ENCODE peak calls at places on chromosome 6, in seven cellular contexts. J is tibial artery, M is testis, U is SJSA1, H is left lung, I is endodermal cell, C is pancreas. L is an unnamed sample. For H3K4me1, the result is how much of the 10 kb centered on the place peaks cover.

GRCh38 chr6:46144270-46144669 is 14.5 kb downstream of the ENPP4 start:
- DNase-seq in J (no peak), M (no peak), U (no peak), H (no peak), I (no peak), C (no peak), L (no peak)

GRCh38 chr6:105849741-105850140 is 236.4 kb upstream of the PRDM1 start:
- DNase-seq in J (no peak), M (no peak), U (no peak), H (no peak), I (no peak), C (no peak), L (no peak)

GRCh38 chr6:46048646-46049297 is 33.1 kb upstream of the CLIC5 start:
- DNase-seq in J (no peak), M (no peak), U (no peak), H (no peak), I (no peak), C (no peak), L (no peak)

GRCh38 chr6:130143709-130144108 is 79.0 kb downstream of the SAMD3 start:
- DNase-seq in J (no peak), M (no peak), U (no peak), H (no peak), I (no peak), C (no peak), L (no peak)

GRCh38 chr6:56962451-56962850 is 7.5 kb downstream of the BEND6 start:
- DNase-seq in J (no peak), M (no peak), U (no peak), H (no peak), I (no peak), C (no peak), L (no peak)

GRCh38 chr6:101607286-101607685 is 213.8 kb downstream of the GRIK2 start:
- DNase-seq in J (no peak), M (no peak), U (no peak), H (no peak), I (no peak), C (no peak), L (no peak)

GRCh38 chr6:26033132-26033941 is 53.9 kb upstream of the HFE start:
- DNase-seq in J (peak), M (peak), U (peak), H (peak), I (peak), C (peak), L (peak)

GRCh38 chr6:79076160-79076559 is 1.9 kb downstream of the PHIP start:
- DNase-seq in J (no peak), M (no peak), U (no peak), H (no peak), I (no peak), C (no peak), L (no peak)

GRCh38 chr6:33960345-33961313 is 156.8 kb upstream of the MLN start:
- DNase-seq in J (no peak), M (no peak), U (no peak), H (peak), I (peak), C (no peak), L (no peak)

GRCh38 chr6:165766457-165766856 is 103.4 kb upstream of the PDE10A start:
- DNase-seq in J (no peak), M (no peak), U (no peak), H (no peak), I (no peak), C (no peak), L (no peak)

GRCh38 chr6:52571099-52571755 is 5.6 kb downstream of the TRAM2 start:
- DNase-seq in J (peak), M (no peak), U (no peak), H (no peak), I (no peak), C (no peak), L (no peak)

DNA sequence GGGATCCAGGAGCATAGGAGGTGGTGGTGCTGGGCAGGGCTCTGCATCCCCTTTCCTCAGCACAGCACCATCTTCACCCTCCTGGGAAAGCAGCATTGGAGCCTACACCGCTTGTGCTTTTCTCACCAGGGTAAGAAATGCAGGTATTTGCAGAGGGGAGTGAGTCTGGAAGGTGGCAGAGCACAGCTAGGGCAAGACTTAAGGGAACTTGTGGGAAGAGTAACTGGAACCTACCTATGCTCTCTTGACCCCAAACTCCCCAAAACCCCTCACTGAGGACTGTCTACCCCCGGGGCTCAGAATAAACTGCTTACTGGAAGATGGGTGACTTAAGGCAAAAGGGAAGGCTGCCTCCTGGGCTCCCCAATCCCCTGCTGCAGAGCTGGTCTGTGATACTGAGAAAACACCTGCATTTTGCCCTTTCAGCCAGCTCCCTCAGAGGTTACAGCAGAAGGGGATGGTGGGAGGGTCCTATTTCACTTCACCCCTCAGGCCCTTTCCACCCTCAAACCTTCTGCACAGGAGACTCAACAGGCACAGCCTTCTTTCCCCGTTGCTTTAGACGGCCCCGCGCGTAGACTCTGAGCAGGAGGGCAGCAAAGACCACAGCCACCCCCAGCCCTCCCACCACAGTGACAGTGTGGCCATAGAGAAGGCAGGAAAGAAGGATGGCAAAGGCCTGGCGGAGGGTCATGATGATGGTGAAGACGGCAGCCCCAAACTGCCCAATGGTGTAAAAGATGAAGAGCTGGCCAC is 2.9 kb downstream of the SLC35B2 start:
- DNase-seq in J (no peak), M (no peak), U (no peak), H (no peak), I (peak), C (no peak), L (no peak)
- H3K4me1 ChIP-seq in J (under half), M (under half), U (under half), H (half or more), I (under half), C (under half), L (half or more)

DNA sequence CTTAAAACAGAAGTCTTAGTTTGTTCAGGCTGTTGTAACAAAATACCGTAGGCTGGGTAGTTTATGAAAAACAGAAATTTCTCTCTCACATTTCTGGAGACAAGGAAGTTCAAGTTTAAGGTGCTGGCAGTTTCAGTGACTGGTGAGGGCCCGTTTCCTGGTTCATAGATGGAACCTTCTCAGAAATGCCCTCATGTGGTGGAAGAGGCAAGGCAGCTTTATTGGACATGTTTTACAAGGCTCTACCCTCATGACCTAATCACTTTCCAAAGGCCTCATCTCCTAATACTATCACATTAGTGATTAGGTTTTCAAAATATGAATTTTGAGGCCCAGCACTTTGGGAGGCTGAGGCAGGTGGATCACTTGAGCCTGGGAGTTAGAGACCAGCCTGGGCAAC is 2.4 kb downstream of the HEBP2 start:
- DNase-seq in J (no peak), M (no peak), U (no peak), H (no peak), I (peak), C (no peak), L (no peak)
- H3K4me1 ChIP-seq in J (under half), M (under half), U (under half), H (under half), I (under half), C (under half), L (under half)

DNA sequence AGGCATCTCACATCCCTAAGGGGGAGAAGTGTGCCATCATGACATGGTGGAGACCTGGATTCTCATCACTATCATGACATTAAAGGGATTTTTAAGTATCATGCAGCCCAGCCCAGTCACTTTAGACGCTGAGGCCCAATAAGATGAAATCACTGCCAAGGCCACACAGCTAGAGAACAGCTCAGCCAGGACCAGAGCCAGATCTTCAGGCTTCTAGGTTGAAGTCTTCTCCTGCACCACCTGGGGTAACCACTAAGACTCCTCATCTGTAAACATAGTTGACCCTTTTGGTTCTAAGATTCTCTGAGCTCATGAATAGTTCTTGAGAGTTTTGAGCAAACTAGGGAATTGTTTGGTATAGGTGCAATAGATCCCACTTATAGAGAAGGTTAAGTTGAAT is 125.1 kb downstream of the TCP11 start:
- DNase-seq in J (no peak), M (peak), U (no peak), H (no peak), I (no peak), C (no peak), L (no peak)
- H3K4me1 ChIP-seq in J (under half), M (half or more), U (under half), H (half or more), I (under half), C (under half), L (half or more)

GRCh38 chr6:108676555-108676954 is 115.8 kb downstream of the FOXO3 start:
- DNase-seq in J (no peak), M (no peak), U (no peak), H (no peak), I (no peak), C (no peak), L (no peak)
- H3K4me1 ChIP-seq in J (under half), M (under half), U (under half), H (half or more), I (under half), C (under half), L (half or more)

GRCh38 chr6:85637579-85637978 is 5.1 kb downstream of the SYNCRIP start:
- DNase-seq in J (no peak), M (no peak), U (no peak), H (no peak), I (no peak), C (no peak), L (no peak)
- H3K4me1 ChIP-seq in J (under half), M (under half), U (under half), H (half or more), I (under half), C (under half), L (under half)

GRCh38 chr6:136280032-136280609 is 9.5 kb downstream of the BCLAF1 start:
- DNase-seq in J (no peak), M (no peak), U (no peak), H (no peak), I (no peak), C (no peak), L (no peak)
- H3K4me1 ChIP-seq in J (under half), M (under half), U (under half), H (half or more), I (under half), C (half or more), L (half or more)

DNA sequence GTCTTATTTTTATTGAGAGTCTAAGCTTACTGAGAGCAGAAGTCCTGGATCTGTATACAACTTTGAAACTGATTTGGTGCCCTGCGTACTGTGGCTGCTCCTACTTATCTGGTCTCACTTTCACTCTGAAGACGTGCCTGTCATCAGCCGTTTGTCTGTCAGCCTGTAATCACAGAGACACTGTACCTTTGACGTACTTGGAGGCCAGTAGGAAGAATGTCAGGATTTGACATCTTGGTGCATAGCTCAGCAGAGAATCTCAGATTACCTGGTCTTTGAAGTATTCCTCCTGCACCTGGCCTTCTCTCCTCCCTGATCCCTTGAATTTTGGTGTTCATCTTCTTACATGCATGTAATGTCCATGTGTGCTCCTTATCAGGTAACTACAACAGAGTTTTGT is 37.7 kb downstream of the DSE start:
- DNase-seq in J (no peak), M (no peak), U (no peak), H (no peak), I (no peak), C (no peak), L (no peak)
- H3K4me1 ChIP-seq in J (under half), M (under half), U (under half), H (under half), I (under half), C (under half), L (under half)

GRCh38 chr6:159036673-159037072 is 8.1 kb downstream of the TAGAP start:
- DNase-seq in J (no peak), M (no peak), U (no peak), H (no peak), I (no peak), C (no peak), L (no peak)
- H3K4me1 ChIP-seq in J (under half), M (under half), U (under half), H (half or more), I (under half), C (under half), L (under half)

DNA sequence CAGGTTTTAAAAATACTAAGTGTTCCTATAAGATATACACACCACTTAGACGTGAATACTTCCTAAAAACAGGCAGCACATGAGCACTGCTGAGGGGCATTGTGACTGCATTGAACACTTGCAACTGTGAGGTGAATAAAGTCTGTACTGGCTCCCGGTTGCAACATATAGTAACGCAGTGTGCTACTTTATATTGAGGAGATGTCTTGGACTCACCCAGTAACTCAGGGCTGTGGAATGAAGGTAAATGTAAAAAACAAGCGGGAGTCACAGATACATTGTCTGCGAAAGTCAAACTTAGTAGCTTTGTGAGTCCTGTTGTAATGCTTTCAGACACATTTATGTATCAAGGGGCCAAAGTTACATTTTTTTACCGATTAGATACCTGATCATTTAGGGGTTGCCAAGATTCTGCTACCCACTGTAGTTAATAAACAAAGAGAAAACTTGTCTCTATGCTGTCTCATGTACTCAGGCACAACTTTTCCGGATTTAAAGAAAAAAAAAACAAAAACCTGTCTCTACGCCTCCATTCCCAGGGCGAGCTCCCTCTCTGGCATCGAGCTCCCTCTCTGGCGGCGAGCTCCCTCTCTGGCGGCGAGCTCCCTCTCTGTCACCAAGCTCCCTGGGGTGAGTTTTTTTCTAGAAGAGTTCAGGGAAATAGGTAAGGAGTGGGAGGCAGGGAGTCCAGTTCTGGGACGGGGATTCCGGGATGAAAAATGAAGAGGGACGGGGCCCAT is 16.8 kb upstream of the HLA-A start:
- DNase-seq in J (no peak), M (no peak), U (no peak), H (no peak), I (no peak), C (no peak), L (no peak)
- H3K4me1 ChIP-seq in J (under half), M (under half), U (under half), H (under half), I (under half), C (under half), L (under half)

L was measured in lower lobe of right lung.